ENCODE peak calls at places on chromosomes 16 and 17, in eight cellular contexts. P is SIG-M5; H is mucosa of gallbladder; S is GM10248; K is AG09319; M is CD8-positive, alpha-beta memory T cell; B is T-cell; T is HS-5. E is an unnamed sample.

GRCh38 chr16:18958621-18959578 is 24.8 kb upstream of the TMC7 start:
- DNase-seq in B (no peak), K (no peak), T (no peak), H (no peak), P (no peak), S (no peak), M (no peak), E (no peak)

GRCh38 chr16:84827131-84827574 is 7.4 kb downstream of the CRISPLD2 start:
- DNase-seq in H (no peak), T (no peak), K (no peak), M (no peak), S (no peak), P (no peak), B (no peak), E (no peak)

GRCh38 chr16:85514601-85515318 is 98.4 kb upstream of the GSE1 start:
- DNase-seq in K (peak), M (no peak), P (no peak), S (no peak), B (no peak), T (peak), H (peak), E (no peak)

GRCh38 chr17:65079489-65079900 is 23.0 kb upstream of the GNA13 start:
- DNase-seq in P (no peak), S (no peak), H (no peak), T (no peak), K (no peak), B (no peak), M (no peak), E (no peak)

GRCh38 chr16:48432136-48432535 is 46.9 kb upstream of the SIAH1 start:
- DNase-seq in M (no peak), T (no peak), H (no peak), P (peak), S (peak), K (no peak), B (no peak), E (peak)

GRCh38 chr17:33142703-33143299 is 150.3 kb downstream of the ASIC2 start:
- DNase-seq in T (peak), S (no peak), K (no peak), P (no peak), M (no peak), B (no peak), H (peak), E (peak)

GRCh38 chr17:67855504-67856324 is 30.4 kb downstream of the BPTF start:
- DNase-seq in P (peak), K (no peak), T (no peak), B (no peak), M (no peak), S (no peak), H (no peak), E (no peak)

GRCh38 chr17:83062011-83062817 is 17.2 kb upstream of the METRNL start:
- DNase-seq in K (no peak), M (peak), B (no peak), P (no peak), H (no peak), S (no peak), T (no peak), E (no peak)

GRCh38 chr17:27657620-27658019 is 26.6 kb downstream of the LGALS9 start:
- DNase-seq in K (no peak), P (no peak), B (no peak), T (no peak), M (no peak), H (no peak), S (no peak), E (no peak)

GRCh38 chr16:68455631-68456030 is 7.3 kb upstream of the SMPD3 start:
- DNase-seq in K (no peak), M (no peak), P (no peak), H (no peak), S (no peak), T (no peak), B (no peak), E (no peak)

GRCh38 chr17:36542755-36543154 is 2.0 kb upstream of the GGNBP2 start:
- DNase-seq in K (no peak), B (no peak), M (no peak), H (no peak), S (no peak), P (no peak), T (no peak), E (no peak)

GRCh38 chr17:2900842-2901241 is 104.6 kb downstream of the RAP1GAP2 start:
- DNase-seq in H (no peak), P (no peak), K (no peak), M (no peak), S (no peak), B (no peak), T (no peak), E (no peak)

GRCh38 chr17:48643697-48644012 is 17.5 kb upstream of the HOXB9 start:
- DNase-seq in T (no peak), P (no peak), H (no peak), K (no peak), B (no peak), S (no peak), M (no peak), E (no peak)

GRCh38 chr17:13837417-13837816 is 231.9 kb upstream of the COX10 start:
- DNase-seq in T (no peak), P (no peak), S (no peak), K (no peak), M (no peak), B (no peak), H (no peak), E (no peak)

GRCh38 chr16:56451753-56452689 is 667 bp downstream of the OGFOD1 start:
- DNase-seq in K (no peak), M (no peak), S (no peak), P (no peak), H (no peak), T (peak), B (no peak), E (no peak)

GRCh38 chr17:38575781-38576180 is 30.0 kb downstream of the SRCIN1 start:
- DNase-seq in K (no peak), S (no peak), B (no peak), P (no peak), M (no peak), H (no peak), T (no peak), E (no peak)

GRCh38 chr17:79071161-79071560 is 3.5 kb upstream of the ENGASE start:
- DNase-seq in T (no peak), P (no peak), K (no peak), B (no peak), S (no peak), M (no peak), H (no peak), E (no peak)

GRCh38 chr16:75376475-75376907 is 56.8 kb downstream of the CFDP1 start:
- DNase-seq in S (no peak), B (no peak), T (no peak), M (no peak), H (no peak), P (no peak), K (no peak), E (no peak)

GRCh38 chr16:10923650-10924214 is 18.5 kb downstream of the DEXI start:
- DNase-seq in P (no peak), H (peak), M (no peak), B (no peak), K (no peak), T (no peak), S (no peak), E (no peak)

GRCh38 chr16:70438983-70439862 is at the start of gene ST3GAL2:
- DNase-seq in H (peak), K (peak), S (peak), P (peak), T (peak), M (peak), B (peak), E (peak)

GRCh38 chr17:17077861-17078732 is 35.8 kb downstream of the MPRIP start:
- DNase-seq in T (no peak), M (peak), S (no peak), H (peak), B (no peak), K (no peak), P (no peak), E (no peak)

GRCh38 chr17:21573961-21574610 is 118.2 kb upstream of the KCNJ18 start:
- DNase-seq in T (peak), B (peak), P (no peak), S (no peak), H (peak), K (peak), M (no peak), E (no peak)

GRCh38 chr17:50986989-50987660 is 121.0 kb upstream of the TOB1 start:
- DNase-seq in T (no peak), B (no peak), M (no peak), K (no peak), S (no peak), P (no peak), H (no peak), E (no peak)

GRCh38 chr17:70076189-70076588 is 1.2 kb downstream of the KCNJ16 start:
- DNase-seq in K (no peak), T (no peak), M (no peak), S (no peak), B (no peak), P (no peak), H (no peak), E (no peak)

E was measured in GM19239.